ENCODE peak calls at places on chromosomes 2 and 18, in six cellular contexts. Y is mesendoderm, B is IMR-90, K is neuronal stem cell, T is H1, O is mesenchymal stem cell. N is an unnamed sample.

GRCh38 chr18:995641-996040 is 91.0 kb downstream of the ADCYAP1 start:
- DNase-seq in Y (no peak), B (peak; percentile 7), K (no peak), T (no peak), O (peak; percentile 64), N (no peak)

GRCh38 chr2:105081006-105081701 is 43.3 kb downstream of the MRPS9 start:
- DNase-seq in Y (peak; percentile 87), B (peak; percentile 46), K (no peak), T (no peak), O (no peak), N (peak; percentile 65)

GRCh38 chr2:217418090-217418489 is 558.2 kb upstream of the TNP1 start:
- DNase-seq in Y (no peak), B (peak; percentile 88), K (no peak), T (no peak), O (peak; percentile 49), N (no peak)

GRCh38 chr2:206160124-206160806 is 570 bp downstream of the EEF1B2 start:
- DNase-seq in Y (no peak), B (peak; percentile 38), K (no peak), T (no peak), O (no peak), N (no peak)

GRCh38 chr2:159202568-159203071 is 83.9 kb downstream of the WDSUB1 start:
- DNase-seq in Y (peak; percentile 94), B (peak; percentile 100), K (no peak), T (no peak), O (peak; percentile 100), N (no peak)

GRCh38 chr2:112053917-112054846 is 887 bp upstream of the TMEM87B start:
- DNase-seq in Y (peak; percentile 99), B (peak; percentile 92), K (peak; percentile 97), T (peak; percentile 99), O (peak; percentile 98), N (peak; percentile 96)

GRCh38 chr2:178295115-178295514 is 100.8 kb downstream of the OSBPL6 start:
- DNase-seq in Y (no peak), B (no peak), K (no peak), T (no peak), O (no peak), N (no peak)

GRCh38 chr2:9124231-9124651 is 82.4 kb upstream of the ASAP2 start:
- DNase-seq in Y (no peak), B (no peak), K (no peak), T (no peak), O (no peak), N (no peak)

GRCh38 chr2:98757904-98758421 is 27.0 kb upstream of the MGAT4A start:
- DNase-seq in Y (no peak), B (peak; percentile 79), K (no peak), T (no peak), O (no peak), N (no peak)

GRCh38 chr18:54690198-54690597 is 99.2 kb downstream of the DYNAP start:
- DNase-seq in Y (no peak), B (peak; percentile 73), K (no peak), T (no peak), O (peak; percentile 28), N (no peak)

GRCh38 chr2:68831688-68832087 is 39.5 kb downstream of the BMP10 start:
- DNase-seq in Y (no peak), B (peak; percentile 83), K (no peak), T (no peak), O (peak; percentile 85), N (no peak)

GRCh38 chr2:32768387-32769174 is 140.7 kb downstream of the TTC27 start:
- DNase-seq in Y (no peak), B (no peak), K (no peak), T (no peak), O (no peak), N (no peak)

GRCh38 chr2:241351640-241352031 is 4.4 kb upstream of the FARP2 start:
- DNase-seq in Y (no peak), B (no peak), K (no peak), T (no peak), O (no peak), N (no peak)

GRCh38 chr2:25743132-25743830 is 69.9 kb upstream of the DTNB start:
- DNase-seq in Y (no peak), B (no peak), K (no peak), T (no peak), O (no peak), N (no peak)

GRCh38 chr2:189763908-189764661 is 1.5 kb upstream of the OSGEPL1 start:
- DNase-seq in Y (no peak), B (peak; percentile 46), K (no peak), T (no peak), O (peak; percentile 10), N (no peak)

GRCh38 chr18:44589709-44590108 is 91.0 kb upstream of the SETBP1 start:
- DNase-seq in Y (no peak), B (peak; percentile 74), K (no peak), T (no peak), O (peak; percentile 87), N (no peak)

GRCh38 chr2:85786444-85786843 is 32.7 kb downstream of the ATOH8 start:
- DNase-seq in Y (no peak), B (no peak), K (no peak), T (no peak), O (no peak), N (no peak)

DNA sequence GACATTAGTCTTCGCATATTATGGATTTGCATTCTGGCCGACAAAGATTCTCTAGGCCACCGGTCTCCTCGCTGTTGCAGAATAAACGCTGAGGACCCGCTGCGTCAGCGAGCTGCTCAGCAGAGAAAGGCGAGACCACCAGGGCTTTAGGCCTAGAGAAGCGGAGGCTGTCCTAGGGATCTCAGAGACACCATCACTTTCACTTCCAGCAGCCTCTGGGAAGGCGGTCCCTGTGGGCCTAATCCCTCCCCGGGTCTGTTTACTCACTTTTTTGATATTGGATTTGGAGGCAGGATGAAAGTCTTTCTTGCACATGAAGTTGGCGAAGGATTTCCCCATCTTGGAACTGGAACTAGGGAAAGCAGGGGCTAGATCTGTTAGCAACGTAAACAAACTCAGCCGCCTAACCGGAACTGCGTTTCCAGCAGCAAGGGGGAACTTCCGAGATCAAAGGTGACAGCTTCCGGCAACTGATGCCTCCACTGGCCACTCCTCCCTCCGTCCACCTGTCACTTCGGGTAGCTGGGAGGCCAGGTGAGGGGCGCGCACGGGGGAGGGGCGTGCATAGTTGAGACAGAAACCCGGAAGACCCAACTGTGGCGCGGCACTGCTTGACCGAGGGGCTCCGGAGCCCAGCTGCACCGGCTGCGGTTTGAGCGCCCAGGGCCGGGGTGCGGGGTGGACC is at the start of gene SCRN3:
- DNase-seq in Y (peak; percentile 95), B (peak; percentile 79), K (peak; percentile 40), T (peak; percentile 87), O (peak; percentile 90), N (peak; percentile 98)
- H3K18ac ChIP-seq in Y (no peak within 1 kb of the TSS), B (peak within 1 kb of the TSS; percentile 94), K (peak within 1 kb of the TSS; percentile 28), T (no peak within 1 kb of the TSS), O (peak within 1 kb of the TSS; percentile 3), N (peak within 1 kb of the TSS; percentile 18)

GRCh38 chr18:21241224-21242131 is 554 bp upstream of the GREB1L start:
- DNase-seq in Y (peak; percentile 24), B (no peak), K (peak; percentile 52), T (peak; percentile 66), O (peak; percentile 12), N (peak; percentile 55)

GRCh38 chr18:21242141-21243040 is at the start of gene GREB1L:
- DNase-seq in Y (peak; percentile 76), B (no peak), K (peak; percentile 75), T (peak; percentile 83), O (peak; percentile 50), N (peak; percentile 74)

DNA sequence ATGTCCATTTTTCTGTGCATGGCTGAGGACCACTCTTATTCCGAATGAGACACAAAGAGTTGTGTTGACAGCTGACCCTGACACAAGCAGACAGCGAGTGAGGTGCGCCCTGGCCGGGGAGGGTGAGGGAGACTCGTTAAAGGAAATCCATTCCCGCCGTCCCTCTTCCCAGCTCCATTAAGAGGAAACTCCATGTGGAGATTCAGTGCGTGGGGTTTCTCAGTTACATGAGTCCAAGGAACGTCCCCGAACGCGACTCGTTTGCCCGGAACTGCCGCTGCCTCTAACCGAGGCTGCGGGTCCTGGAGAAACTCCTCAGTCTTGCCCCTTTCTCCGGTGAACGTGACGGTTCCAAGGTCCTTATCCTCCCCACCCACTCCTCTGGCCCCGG is 1.0 kb downstream of the GREB1L start:
- DNase-seq in Y (peak; percentile 26), B (no peak), K (no peak), T (peak; percentile 55), O (peak; percentile 32), N (peak; percentile 28)
- H2BK15ac ChIP-seq in Y (no peak overlapping the region), B (no peak overlapping the region), K (peak overlapping the region; percentile 97), T (no peak overlapping the region), O (no peak overlapping the region), N (no peak overlapping the region)

DNA sequence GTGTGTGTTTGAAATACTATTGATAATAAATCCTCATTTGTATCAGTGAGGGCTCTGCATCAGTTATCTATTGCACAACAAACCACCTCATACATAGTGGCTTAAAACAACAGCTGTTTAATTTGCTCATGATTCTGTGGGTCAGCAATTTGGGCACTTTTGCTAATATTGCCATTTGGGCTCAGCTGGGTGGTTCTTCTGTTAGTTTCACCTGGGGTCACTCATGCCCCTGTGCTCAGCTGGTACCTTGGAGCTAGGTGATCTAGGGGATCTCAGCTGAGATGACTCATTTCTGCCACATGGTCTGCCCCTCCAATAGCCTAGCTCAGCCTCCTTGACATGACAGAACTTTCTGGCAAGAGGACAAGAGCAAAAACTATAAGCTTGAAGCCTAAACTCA is 126.3 kb downstream of the LYPD6B start:
- DNase-seq in Y (no peak), B (no peak), K (no peak), T (no peak), O (no peak), N (no peak)
- H3K18ac ChIP-seq in Y (no peak overlapping the region), B (no peak overlapping the region), K (no peak overlapping the region), T (no peak overlapping the region), O (no peak overlapping the region), N (no peak overlapping the region)

DNA sequence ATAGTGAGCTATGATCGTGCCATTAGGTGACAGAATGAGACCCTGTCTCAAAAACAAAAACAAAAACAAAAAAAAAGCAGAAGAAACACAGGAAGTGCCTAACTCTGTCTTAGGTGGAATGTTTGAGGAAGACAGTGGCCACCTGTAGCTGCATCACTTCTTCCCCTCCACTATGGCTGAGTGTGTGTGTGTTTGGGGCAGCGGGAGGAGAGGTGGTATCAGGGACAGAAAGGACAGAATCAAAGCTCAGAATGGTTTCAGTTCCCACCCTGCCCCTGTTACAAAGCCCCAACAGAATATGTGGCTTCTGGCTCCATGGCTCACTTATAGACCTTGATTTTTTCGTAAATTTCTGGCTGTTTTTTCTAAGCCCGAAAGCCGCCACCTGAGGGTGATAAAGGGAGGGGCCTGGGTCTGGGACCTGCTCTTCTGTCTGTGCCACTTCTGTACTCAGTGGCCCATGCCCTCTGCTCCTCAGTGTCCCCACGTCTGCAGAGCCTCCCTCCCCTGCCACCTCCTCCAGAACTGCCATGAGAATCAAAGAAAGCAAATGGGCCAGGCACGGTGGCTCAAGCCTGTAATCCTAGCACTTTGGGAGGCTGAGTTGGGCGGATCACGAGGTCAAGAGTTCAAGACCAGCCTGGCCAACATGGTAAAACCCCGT is 27.4 kb downstream of the SERTAD2 start:
- DNase-seq in Y (no peak), B (no peak), K (no peak), T (no peak), O (no peak), N (no peak)
- H2BK15ac ChIP-seq in Y (no peak overlapping the region), B (no peak overlapping the region), K (peak overlapping the region; percentile 69), T (no peak overlapping the region), O (no peak overlapping the region), N (no peak overlapping the region)